ENCODE peak calls at places on chromosome 5, in six cellular contexts. One of them, this sample, is unnamed.

GRCh38 chr5:136032564-136032963 is 3.8 kb downstream of the TGFBI start:
- DNase-seq in GM23248: peak; percentile 92
- DNase-seq in naive thymus-derived CD4-positive, alpha-beta T cell: no peak
- DNase-seq in A549: peak; percentile 69
- DNase-seq in mucosa of descending colon: no peak
- DNase-seq in lower lobe of right lung: no peak
- DNase-seq in this sample: peak; percentile 21

GRCh38 chr5:52657231-52657645 is 130.5 kb upstream of the ITGA1 start:
- DNase-seq in A549: peak; percentile 48
- DNase-seq in lower lobe of right lung: no peak
- DNase-seq in naive thymus-derived CD4-positive, alpha-beta T cell: no peak
- DNase-seq in mucosa of descending colon: no peak
- DNase-seq in GM23248: peak; percentile 71
- DNase-seq in this sample: no peak

GRCh38 chr5:1180841-1181271 is 20.5 kb upstream of the SLC6A19 start:
- DNase-seq in lower lobe of right lung: peak; percentile 29
- DNase-seq in naive thymus-derived CD4-positive, alpha-beta T cell: no peak
- DNase-seq in GM23248: no peak
- DNase-seq in mucosa of descending colon: no peak
- DNase-seq in A549: no peak
- DNase-seq in this sample: no peak

GRCh38 chr5:171386006-171386671 is 1.5 kb upstream of the NPM1 start:
- DNase-seq in mucosa of descending colon: peak; percentile 10
- DNase-seq in GM23248: no peak
- DNase-seq in naive thymus-derived CD4-positive, alpha-beta T cell: no peak
- DNase-seq in lower lobe of right lung: peak; percentile 44
- DNase-seq in A549: no peak
- DNase-seq in this sample: no peak

GRCh38 chr5:115389799-115390382 is 93.4 kb upstream of the CCDC112 start:
- DNase-seq in mucosa of descending colon: peak; percentile 33
- DNase-seq in A549: peak; percentile 21
- DNase-seq in naive thymus-derived CD4-positive, alpha-beta T cell: no peak
- DNase-seq in GM23248: no peak
- DNase-seq in lower lobe of right lung: peak; percentile 59
- DNase-seq in this sample: no peak

GRCh38 chr5:54693936-54694510 is 176.5 kb downstream of the SNX18 start:
- DNase-seq in lower lobe of right lung: no peak
- DNase-seq in mucosa of descending colon: no peak
- DNase-seq in naive thymus-derived CD4-positive, alpha-beta T cell: no peak
- DNase-seq in A549: no peak
- DNase-seq in GM23248: no peak
- DNase-seq in this sample: no peak

GRCh38 chr5:40223884-40224402 is 455.8 kb upstream of the PTGER4 start:
- DNase-seq in mucosa of descending colon: no peak
- DNase-seq in lower lobe of right lung: no peak
- DNase-seq in A549: no peak
- DNase-seq in GM23248: peak; percentile 90
- DNase-seq in naive thymus-derived CD4-positive, alpha-beta T cell: no peak
- DNase-seq in this sample: no peak

GRCh38 chr5:1006656-1007071 is 1.9 kb upstream of the NKD2 start:
- DNase-seq in A549: no peak
- DNase-seq in GM23248: no peak
- DNase-seq in lower lobe of right lung: peak; percentile 28
- DNase-seq in naive thymus-derived CD4-positive, alpha-beta T cell: no peak
- DNase-seq in mucosa of descending colon: no peak
- DNase-seq in this sample: peak; percentile 11

GRCh38 chr5:64921386-64921785 is 152.7 kb downstream of the CWC27 start:
- DNase-seq in mucosa of descending colon: no peak
- DNase-seq in A549: no peak
- DNase-seq in lower lobe of right lung: no peak
- DNase-seq in GM23248: no peak
- DNase-seq in naive thymus-derived CD4-positive, alpha-beta T cell: no peak
- DNase-seq in this sample: no peak

GRCh38 chr5:6081727-6082210 is 296.6 kb downstream of the MED10 start:
- DNase-seq in GM23248: no peak
- DNase-seq in lower lobe of right lung: no peak
- DNase-seq in naive thymus-derived CD4-positive, alpha-beta T cell: no peak
- DNase-seq in mucosa of descending colon: no peak
- DNase-seq in A549: no peak
- DNase-seq in this sample: no peak

GRCh38 chr5:163889369-163889768 is 383.9 kb downstream of the MAT2B start:
- DNase-seq in GM23248: peak; percentile 72
- DNase-seq in mucosa of descending colon: no peak
- DNase-seq in lower lobe of right lung: no peak
- DNase-seq in naive thymus-derived CD4-positive, alpha-beta T cell: no peak
- DNase-seq in A549: no peak
- DNase-seq in this sample: no peak

GRCh38 chr5:101418735-101419134 is 515.7 kb upstream of the ST8SIA4 start:
- DNase-seq in naive thymus-derived CD4-positive, alpha-beta T cell: no peak
- DNase-seq in GM23248: peak; percentile 26
- DNase-seq in lower lobe of right lung: no peak
- DNase-seq in mucosa of descending colon: no peak
- DNase-seq in A549: peak; percentile 4
- DNase-seq in this sample: no peak

GRCh38 chr5:166074839-166075481 is 2216.5 kb upstream of the WWC1 start:
- DNase-seq in A549: no peak
- DNase-seq in lower lobe of right lung: no peak
- DNase-seq in mucosa of descending colon: no peak
- DNase-seq in GM23248: no peak
- DNase-seq in naive thymus-derived CD4-positive, alpha-beta T cell: no peak
- DNase-seq in this sample: no peak

GRCh38 chr5:65902104-65902503 is 24.3 kb upstream of the ERBIN start:
- DNase-seq in GM23248: no peak
- DNase-seq in mucosa of descending colon: no peak
- DNase-seq in lower lobe of right lung: no peak
- DNase-seq in naive thymus-derived CD4-positive, alpha-beta T cell: no peak
- DNase-seq in A549: no peak
- DNase-seq in this sample: no peak

GRCh38 chr5:88203977-88204735 is 64.5 kb downstream of the TMEM161B start:
- DNase-seq in naive thymus-derived CD4-positive, alpha-beta T cell: no peak
- DNase-seq in lower lobe of right lung: no peak
- DNase-seq in mucosa of descending colon: peak; percentile 8
- DNase-seq in GM23248: no peak
- DNase-seq in A549: no peak
- DNase-seq in this sample: no peak

GRCh38 chr5:151081426-151082273 is 816 bp upstream of the TNIP1 start:
- DNase-seq in mucosa of descending colon: no peak
- DNase-seq in A549: no peak
- DNase-seq in naive thymus-derived CD4-positive, alpha-beta T cell: no peak
- DNase-seq in lower lobe of right lung: no peak
- DNase-seq in GM23248: peak; percentile 65
- DNase-seq in this sample: no peak

GRCh38 chr5:151080620-151081425 is at the start of gene TNIP1:
- DNase-seq in naive thymus-derived CD4-positive, alpha-beta T cell: peak; percentile 97
- DNase-seq in mucosa of descending colon: peak; percentile 95
- DNase-seq in A549: peak; percentile 93
- DNase-seq in GM23248: peak; percentile 91
- DNase-seq in lower lobe of right lung: peak; percentile 95
- DNase-seq in this sample: peak; percentile 98

GRCh38 chr5:151078490-151079262 is 2.2 kb downstream of the TNIP1 start:
- DNase-seq in GM23248: no peak
- DNase-seq in lower lobe of right lung: no peak
- DNase-seq in mucosa of descending colon: no peak
- DNase-seq in A549: no peak
- DNase-seq in naive thymus-derived CD4-positive, alpha-beta T cell: no peak
- DNase-seq in this sample: peak; percentile 76

GRCh38 chr5:151082274-151082902 is 1.6 kb upstream of the TNIP1 start:
- DNase-seq in A549: peak; percentile 65
- DNase-seq in GM23248: peak; percentile 59
- DNase-seq in lower lobe of right lung: no peak
- DNase-seq in mucosa of descending colon: peak; percentile 76
- DNase-seq in naive thymus-derived CD4-positive, alpha-beta T cell: no peak
- DNase-seq in this sample: no peak

DNA sequence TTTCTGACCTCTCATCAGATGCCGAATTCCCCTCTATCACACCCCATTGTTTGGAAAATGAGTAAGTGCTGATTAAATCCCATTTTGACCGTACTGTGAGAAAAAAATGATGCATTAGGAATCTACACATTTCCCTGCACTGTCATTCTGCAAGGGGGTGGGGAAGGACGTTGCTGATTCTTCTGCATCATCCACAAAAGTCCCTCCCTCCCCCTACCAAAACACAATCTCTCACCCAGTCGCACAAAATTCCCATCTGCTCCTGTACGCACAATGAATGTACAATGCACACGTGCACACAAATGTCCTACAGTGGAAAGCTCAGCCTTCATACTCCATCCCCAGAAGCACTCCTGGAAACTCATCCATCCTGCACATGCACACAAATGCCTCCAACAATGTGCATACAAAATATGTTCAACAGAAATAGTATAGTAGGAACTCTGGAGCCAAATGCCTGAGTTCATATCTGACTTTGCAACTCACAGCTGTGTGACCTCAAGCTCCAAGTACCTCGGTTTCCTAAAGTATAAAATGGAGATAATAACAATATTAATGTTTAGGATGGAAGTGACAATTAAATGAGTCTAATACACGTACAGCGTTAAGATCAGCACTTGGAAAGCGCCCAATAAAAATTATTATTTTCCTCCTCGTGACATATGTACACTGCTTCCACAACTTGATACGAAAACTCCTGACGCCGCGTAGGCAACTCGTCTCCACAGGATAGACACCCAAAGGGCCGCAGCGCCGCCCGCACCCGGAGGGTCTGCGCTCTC is 805 bp downstream of the TNIP1 start:
- DNase-seq in A549: peak; percentile 58
- DNase-seq in mucosa of descending colon: peak; percentile 70
- DNase-seq in naive thymus-derived CD4-positive, alpha-beta T cell: no peak
- DNase-seq in lower lobe of right lung: no peak
- DNase-seq in GM23248: peak; percentile 83
- DNase-seq in this sample: no peak
- H3K4me1 ChIP-seq in A549: peaks cover 72% of the 10 kb centered on the region
- H3K4me1 ChIP-seq in mucosa of descending colon: peaks cover 59% of the 10 kb centered on the region
- H3K4me1 ChIP-seq in naive thymus-derived CD4-positive, alpha-beta T cell: peaks cover 37% of the 10 kb centered on the region
- H3K4me1 ChIP-seq in lower lobe of right lung: peaks cover 86% of the 10 kb centered on the region
- H3K4me1 ChIP-seq in GM23248: peaks cover 37% of the 10 kb centered on the region
- H3K4me1 ChIP-seq in this sample: peaks cover 8% of the 10 kb centered on the region

GRCh38 chr5:132259061-132259851 is 1.8 kb downstream of the PDLIM4 start:
- DNase-seq in mucosa of descending colon: peak; percentile 29
- DNase-seq in lower lobe of right lung: no peak
- DNase-seq in naive thymus-derived CD4-positive, alpha-beta T cell: no peak
- DNase-seq in A549: no peak
- DNase-seq in GM23248: peak; percentile 98
- DNase-seq in this sample: no peak
- H3K4me1 ChIP-seq in mucosa of descending colon: peaks cover 3% of the 10 kb centered on the region
- H3K4me1 ChIP-seq in lower lobe of right lung: peaks cover 43% of the 10 kb centered on the region
- H3K4me1 ChIP-seq in naive thymus-derived CD4-positive, alpha-beta T cell: no peaks in the 10 kb centered on the region
- H3K4me1 ChIP-seq in A549: peaks cover 35% of the 10 kb centered on the region
- H3K4me1 ChIP-seq in GM23248: peaks cover 41% of the 10 kb centered on the region
- H3K4me1 ChIP-seq in this sample: no peaks in the 10 kb centered on the region

DNA sequence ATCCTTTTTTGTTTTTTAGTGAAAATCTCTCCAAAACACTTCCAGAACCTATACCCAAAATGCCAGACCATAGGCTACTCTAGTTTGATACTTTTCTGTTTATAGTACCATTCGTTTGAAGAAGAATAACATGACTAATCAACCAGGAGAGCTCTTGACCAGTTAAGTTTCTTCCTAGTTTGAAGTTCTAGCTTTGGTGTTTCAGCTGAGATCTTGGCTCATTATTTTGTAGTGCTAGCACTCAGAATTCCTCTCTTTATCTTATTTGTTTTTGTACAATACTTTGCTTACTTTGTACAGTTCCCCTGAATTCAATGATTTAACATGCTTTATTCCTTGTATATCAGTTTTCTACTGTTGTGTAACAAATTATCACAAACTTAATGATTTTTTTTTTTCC is 911.6 kb downstream of the EFNA5 start:
- DNase-seq in mucosa of descending colon: no peak
- DNase-seq in lower lobe of right lung: no peak
- DNase-seq in GM23248: no peak
- DNase-seq in A549: no peak
- DNase-seq in naive thymus-derived CD4-positive, alpha-beta T cell: no peak
- DNase-seq in this sample: no peak
- H3K4me1 ChIP-seq in mucosa of descending colon: no peaks in the 10 kb centered on the region
- H3K4me1 ChIP-seq in lower lobe of right lung: no peaks in the 10 kb centered on the region
- H3K4me1 ChIP-seq in GM23248: no peaks in the 10 kb centered on the region
- H3K4me1 ChIP-seq in A549: no peaks in the 10 kb centered on the region
- H3K4me1 ChIP-seq in naive thymus-derived CD4-positive, alpha-beta T cell: no peaks in the 10 kb centered on the region
- H3K4me1 ChIP-seq in this sample: no peaks in the 10 kb centered on the region

GRCh38 chr5:175321927-175322532 is 122.0 kb downstream of the DRD1 start:
- DNase-seq in A549: peak; percentile 36
- DNase-seq in mucosa of descending colon: peak; percentile 47
- DNase-seq in lower lobe of right lung: no peak
- DNase-seq in naive thymus-derived CD4-positive, alpha-beta T cell: no peak
- DNase-seq in GM23248: peak; percentile 40
- DNase-seq in this sample: no peak
- H3K4me1 ChIP-seq in A549: peaks cover 12% of the 10 kb centered on the region
- H3K4me1 ChIP-seq in mucosa of descending colon: no peaks in the 10 kb centered on the region
- H3K4me1 ChIP-seq in lower lobe of right lung: no peaks in the 10 kb centered on the region
- H3K4me1 ChIP-seq in naive thymus-derived CD4-positive, alpha-beta T cell: no peaks in the 10 kb centered on the region
- H3K4me1 ChIP-seq in GM23248: no peaks in the 10 kb centered on the region
- H3K4me1 ChIP-seq in this sample: no peaks in the 10 kb centered on the region

DNA sequence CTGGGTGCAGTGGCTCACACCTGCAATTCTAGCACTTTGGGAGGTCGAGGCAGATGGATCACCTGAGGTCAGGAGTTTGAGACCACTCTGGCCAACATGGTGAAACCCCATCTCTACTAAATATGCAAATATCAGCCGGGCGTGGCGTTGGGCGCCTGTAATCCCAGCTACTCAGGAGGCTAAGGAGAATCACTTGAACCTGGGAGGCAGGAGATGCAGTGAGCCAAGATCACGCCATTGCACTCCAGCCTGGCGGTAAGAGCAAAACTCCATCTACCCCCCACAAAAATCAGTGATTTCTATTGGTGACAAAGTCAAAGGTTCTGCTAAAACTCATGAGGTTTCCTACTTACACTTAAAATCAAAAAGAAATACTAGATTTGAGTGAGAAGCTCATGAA is 18.8 kb downstream of the CSNK1A1 start:
- DNase-seq in naive thymus-derived CD4-positive, alpha-beta T cell: no peak
- DNase-seq in mucosa of descending colon: no peak
- DNase-seq in lower lobe of right lung: no peak
- DNase-seq in GM23248: no peak
- DNase-seq in A549: no peak
- DNase-seq in this sample: no peak
- H3K4me1 ChIP-seq in naive thymus-derived CD4-positive, alpha-beta T cell: peaks cover 65% of the 10 kb centered on the region
- H3K4me1 ChIP-seq in mucosa of descending colon: peaks cover 40% of the 10 kb centered on the region
- H3K4me1 ChIP-seq in lower lobe of right lung: peaks cover 84% of the 10 kb centered on the region
- H3K4me1 ChIP-seq in GM23248: peaks cover 43% of the 10 kb centered on the region
- H3K4me1 ChIP-seq in A549: peaks cover 27% of the 10 kb centered on the region
- H3K4me1 ChIP-seq in this sample: no peaks in the 10 kb centered on the region

GRCh38 chr5:155529366-155529765 is 515.8 kb downstream of the KIF4B start:
- DNase-seq in naive thymus-derived CD4-positive, alpha-beta T cell: no peak
- DNase-seq in GM23248: no peak
- DNase-seq in mucosa of descending colon: no peak
- DNase-seq in lower lobe of right lung: no peak
- DNase-seq in A549: no peak
- DNase-seq in this sample: no peak

GRCh38 chr5:155532621-155533314 is 519.2 kb downstream of the KIF4B start:
- DNase-seq in GM23248: peak; percentile 1
- DNase-seq in A549: peak; percentile 2
- DNase-seq in mucosa of descending colon: no peak
- DNase-seq in lower lobe of right lung: no peak
- DNase-seq in naive thymus-derived CD4-positive, alpha-beta T cell: no peak
- DNase-seq in this sample: no peak

DNA sequence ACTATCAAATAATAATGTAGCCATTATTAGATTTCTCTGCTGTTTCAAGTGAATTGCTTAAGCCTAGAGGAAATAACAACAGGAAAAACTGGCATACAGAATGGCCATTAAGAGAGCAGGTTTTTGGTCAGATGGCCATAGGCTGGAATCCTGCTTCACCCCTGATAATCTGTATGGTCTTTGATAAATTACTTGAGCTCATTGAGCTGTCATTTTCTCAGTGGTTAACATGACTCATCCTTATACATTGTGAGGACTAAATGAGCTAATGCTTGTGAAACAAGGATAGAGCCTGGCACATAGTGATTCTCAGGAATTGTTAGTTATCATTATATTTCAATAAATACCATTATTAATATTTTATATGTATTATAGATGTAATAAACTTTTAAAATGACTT is 516.5 kb downstream of the KIF4B start:
- DNase-seq in lower lobe of right lung: no peak
- DNase-seq in mucosa of descending colon: no peak
- DNase-seq in A549: no peak
- DNase-seq in naive thymus-derived CD4-positive, alpha-beta T cell: no peak
- DNase-seq in GM23248: no peak
- DNase-seq in this sample: no peak
- H3K4me1 ChIP-seq in lower lobe of right lung: no peaks in the 10 kb centered on the region
- H3K4me1 ChIP-seq in mucosa of descending colon: no peaks in the 10 kb centered on the region
- H3K4me1 ChIP-seq in A549: peaks cover 3% of the 10 kb centered on the region
- H3K4me1 ChIP-seq in naive thymus-derived CD4-positive, alpha-beta T cell: no peaks in the 10 kb centered on the region
- H3K4me1 ChIP-seq in GM23248: no peaks in the 10 kb centered on the region
- H3K4me1 ChIP-seq in this sample: no peaks in the 10 kb centered on the region

This sample was measured in right lobe of liver.